ENCODE peak calls at places on chromosome 16, in five cellular contexts. Y is adrenal gland, F is aorta, N is GM23248, W is lung. G is an unnamed sample. For H3K36me3 and H3K9me3, the result is how much of the 10 kb centered on the place peaks cover.

GRCh38 chr16:57278494-57278893 is 6.0 kb downstream of the PLLP start:
- DNase-seq in Y (no peak), F (peak), N (no peak), W (no peak), G (no peak)

GRCh38 chr16:21075252-21075651 is 75.4 kb downstream of the DNAH3 start:
- DNase-seq in Y (no peak), F (no peak), N (no peak), W (no peak), G (no peak)

GRCh38 chr16:86502856-86503748 is 7.2 kb upstream of the FOXF1 start:
- DNase-seq in Y (no peak), F (no peak), N (peak), W (no peak), G (peak)

GRCh38 chr16:75345711-75346110 is 87.6 kb downstream of the CFDP1 start:
- DNase-seq in Y (peak), F (no peak), N (no peak), W (no peak), G (no peak)

GRCh38 chr16:55039931-55040330 is 109.3 kb downstream of the IRX5 start:
- DNase-seq in Y (peak), F (no peak), N (no peak), W (no peak), G (no peak)

GRCh38 chr16:2751577-2752034 is 832 bp upstream of the SRRM2 start:
- DNase-seq in Y (peak), F (peak), N (no peak), W (no peak), G (no peak)

GRCh38 chr16:57516176-57516725 is 20.1 kb downstream of the CCDC102A start:
- DNase-seq in Y (no peak), F (no peak), N (no peak), W (no peak), G (no peak)

GRCh38 chr16:66267287-66268137 is 99.0 kb upstream of the CDH5 start:
- DNase-seq in Y (peak), F (peak), N (no peak), W (no peak), G (no peak)

GRCh38 chr16:85963746-85964370 is 64.9 kb downstream of the IRF8 start:
- DNase-seq in Y (no peak), F (no peak), N (peak), W (no peak), G (no peak)

GRCh38 chr16:17544785-17545184 is 74.0 kb upstream of the XYLT1 start:
- DNase-seq in Y (no peak), F (no peak), N (no peak), W (no peak), G (peak)

GRCh38 chr16:15643453-15644305 is 725 bp upstream of the MARF1 start:
- DNase-seq in Y (peak), F (no peak), N (peak), W (no peak), G (peak)

GRCh38 chr16:71723537-71724319 is 773 bp downstream of the PHLPP2 start:
- DNase-seq in Y (peak), F (peak), N (peak), W (peak), G (peak)

GRCh38 chr16:15041260-15042011 is 14.4 kb downstream of the NTAN1 start:
- DNase-seq in Y (peak), F (peak), N (peak), W (peak), G (peak)

GRCh38 chr16:86512860-86513470 is 2.6 kb downstream of the FOXF1 start:
- DNase-seq in Y (no peak), F (peak), N (no peak), W (no peak), G (peak)

GRCh38 chr16:82835487-82836160 is 208.9 kb downstream of the CDH13 start:
- DNase-seq in Y (no peak), F (no peak), N (peak), W (no peak), G (no peak)

GRCh38 chr16:67822511-67822910 is 15.8 kb downstream of the TSNAXIP1 start:
- DNase-seq in Y (no peak), F (no peak), N (peak), W (no peak), G (no peak)

GRCh38 chr16:29804020-29804419 is 2.3 kb upstream of the MAZ start:
- DNase-seq in Y (peak), F (no peak), N (no peak), W (no peak), G (no peak)
- H3K36me3 ChIP-seq in Y (under half), F (under half), N (under half), W (under half), G (half or more)

GRCh38 chr16:12904041-12904671 is 2.8 kb downstream of the SHISA9 start:
- DNase-seq in Y (no peak), F (no peak), N (no peak), W (no peak), G (no peak)
- H3K4me3 ChIP-seq in Y (no peak), F (no peak), N (no peak), W (no peak), G (no peak)

DNA sequence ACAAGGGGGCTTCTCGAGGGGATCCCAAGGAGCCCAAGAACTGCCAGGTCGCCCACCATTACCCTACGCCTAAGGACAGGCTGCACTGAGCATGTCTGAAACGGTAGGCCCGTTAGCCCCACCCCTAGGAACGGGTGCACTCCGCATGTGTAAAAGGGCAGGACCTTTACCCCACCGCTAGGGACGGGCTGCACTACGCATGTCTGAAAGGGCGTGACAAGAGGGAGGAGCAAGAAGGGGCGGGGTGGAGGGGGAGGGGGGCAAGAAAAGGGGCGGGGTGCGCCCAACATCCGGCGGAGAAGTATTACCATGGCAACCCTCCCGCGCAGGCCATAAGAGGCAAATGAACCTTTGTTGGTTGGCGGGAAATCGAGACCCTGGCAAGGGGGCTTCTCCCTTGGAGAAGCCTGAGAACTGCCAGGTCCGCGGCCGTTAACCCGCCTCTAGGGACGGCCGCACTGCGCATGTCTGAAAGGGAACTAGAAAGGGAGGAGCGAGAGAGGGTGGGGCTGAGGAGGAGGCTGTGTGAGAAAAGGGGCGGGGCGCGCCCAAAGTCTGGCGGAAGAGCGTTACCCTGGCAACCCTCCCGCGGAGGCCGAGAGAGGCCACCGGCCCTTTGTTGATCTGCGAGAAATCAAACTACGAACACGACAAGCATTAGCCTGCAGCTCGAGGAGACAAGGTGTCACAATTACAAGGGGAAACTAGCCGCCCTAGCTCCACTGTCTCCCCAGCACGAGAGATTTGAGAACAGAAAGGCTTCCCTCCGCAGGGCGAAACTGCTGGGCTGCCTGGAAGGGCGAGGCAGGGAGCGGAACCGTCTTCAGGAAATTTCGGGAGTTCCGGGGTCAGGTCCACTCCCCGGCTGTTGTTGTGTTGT is 2046.8 kb downstream of the TP53TG3F start:
- DNase-seq in Y (no peak), F (no peak), N (no peak), W (no peak), G (no peak)
- H3K9me3 ChIP-seq in Y (under half), F (under half), N (under half), W (under half), G (under half)

GRCh38 chr16:87830673-87831420 is 38.5 kb downstream of the SLC7A5 start:
- DNase-seq in Y (no peak), F (no peak), N (no peak), W (no peak), G (no peak)
- H3K36me3 ChIP-seq in Y (under half), F (under half), N (under half), W (under half), G (half or more)

GRCh38 chr16:30711712-30712111 is 12.7 kb downstream of the SRCAP start:
- DNase-seq in Y (no peak), F (no peak), N (no peak), W (no peak), G (no peak)
- H3K4me3 ChIP-seq in Y (no peak), F (no peak), N (no peak), W (no peak), G (no peak)

GRCh38 chr16:10447289-10447688 is 61.4 kb downstream of the ATF7IP2 start:
- DNase-seq in Y (no peak), F (no peak), N (no peak), W (no peak), G (no peak)
- H3K9me3 ChIP-seq in Y (under half), F (under half), N (under half), W (under half), G (under half)

G was measured in MG63.